ENCODE peak calls at places on chromosomes 13 and 19, in nine cellular contexts. I is kidney epithelial cell, Y is GM20000, A is heart left ventricle, K is neural crest cell, C is AG09309, T is brain microvascular endothelial cell, S is ovary, L is neural progenitor cell. Z is an unnamed sample.

GRCh38 chr19:32388393-32388724 is 17.2 kb upstream of the DPY19L3 start:
- DNase-seq in T (no peak), C (no peak), Y (no peak), S (no peak), L (no peak), I (no peak), K (no peak), A (no peak), Z (no peak)

GRCh38 chr13:52070929-52071523 is 46.5 kb downstream of the UTP14C start:
- DNase-seq in I (no peak), C (peak), L (no peak), A (no peak), S (no peak), Y (no peak), T (peak), K (no peak), Z (no peak)

GRCh38 chr13:112333756-112334543 is 42.2 kb upstream of the SPACA7 start:
- DNase-seq in T (peak), L (no peak), I (no peak), Y (no peak), C (no peak), A (no peak), S (no peak), K (no peak), Z (no peak)

GRCh38 chr13:114128624-114129522 is 3.5 kb downstream of the RASA3 start:
- DNase-seq in K (no peak), S (peak), A (peak), T (peak), Y (peak), C (peak), L (no peak), I (peak), Z (no peak)

GRCh38 chr13:32587014-32587773 is 942 bp downstream of the PDS5B start:
- DNase-seq in K (peak), I (no peak), T (peak), Y (peak), C (no peak), A (peak), L (peak), S (peak), Z (no peak)

GRCh38 chr13:108176685-108177274 is 38.6 kb downstream of the LIG4 start:
- DNase-seq in T (peak), C (no peak), S (no peak), Y (peak), K (peak), A (no peak), L (peak), I (no peak), Z (no peak)

GRCh38 chr19:15195381-15195964 is 5.3 kb downstream of the NOTCH3 start:
- DNase-seq in I (peak), L (peak), S (peak), A (peak), C (peak), Y (no peak), T (peak), K (peak), Z (peak)

GRCh38 chr19:18294467-18294864 is 13.0 kb upstream of the JUND start:
- DNase-seq in Y (no peak), S (peak), I (no peak), L (peak), A (no peak), C (no peak), T (no peak), K (no peak), Z (no peak)

GRCh38 chr13:41019027-41019487 is at the start of gene ELF1:
- DNase-seq in C (no peak), L (no peak), A (peak), S (peak), Y (peak), I (peak), K (no peak), T (peak), Z (no peak)

DNA sequence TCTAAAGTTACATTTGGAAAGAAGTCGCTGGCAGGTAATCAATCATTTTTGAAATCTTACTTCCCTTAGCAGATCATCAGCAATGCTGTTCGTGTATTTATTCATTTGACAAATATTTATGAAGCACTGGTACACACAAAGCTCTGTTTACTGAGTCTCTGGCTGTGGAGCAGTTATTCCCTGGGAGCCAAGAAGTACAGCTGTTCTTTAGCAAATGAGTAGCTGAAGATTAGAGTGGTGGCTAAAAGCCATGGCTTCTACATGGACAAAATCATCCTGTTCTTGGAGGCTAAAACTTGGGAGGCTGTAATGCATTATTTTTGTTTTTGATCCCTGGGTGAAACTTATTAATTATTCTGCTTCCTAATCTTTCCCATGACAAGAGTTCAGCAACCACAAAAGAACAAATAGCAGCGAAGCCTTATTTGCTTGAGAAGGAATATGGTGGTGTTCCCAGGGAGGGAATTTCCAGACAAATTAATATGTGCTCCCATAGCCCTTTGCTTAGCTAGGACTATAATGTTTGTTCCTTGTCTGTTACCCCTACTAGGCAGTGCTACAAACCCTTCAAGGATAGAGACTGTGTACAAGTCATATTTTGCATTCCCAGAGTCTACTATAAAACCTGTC is 109.5 kb downstream of the DCT start:
- DNase-seq in K (no peak), I (no peak), A (no peak), T (no peak), L (no peak), S (peak), C (no peak), Y (no peak), Z (no peak)
- TF ChIP-seq CTCF in K (no peak), I (no peak), A (no peak), T (no peak), L (no peak), S (no peak), C (no peak), Y (no peak), Z (no peak)

GRCh38 chr19:56253737-56254136 is 18.8 kb upstream of the EDDM13 start:
- DNase-seq in L (peak), A (no peak), S (no peak), T (peak), C (peak), Y (peak), I (peak), K (no peak), Z (no peak)
- TF ChIP-seq CTCF in L (peak), A (peak), S (peak), T (peak), C (peak), Y (no peak), I (peak), K (peak), Z (peak)

DNA sequence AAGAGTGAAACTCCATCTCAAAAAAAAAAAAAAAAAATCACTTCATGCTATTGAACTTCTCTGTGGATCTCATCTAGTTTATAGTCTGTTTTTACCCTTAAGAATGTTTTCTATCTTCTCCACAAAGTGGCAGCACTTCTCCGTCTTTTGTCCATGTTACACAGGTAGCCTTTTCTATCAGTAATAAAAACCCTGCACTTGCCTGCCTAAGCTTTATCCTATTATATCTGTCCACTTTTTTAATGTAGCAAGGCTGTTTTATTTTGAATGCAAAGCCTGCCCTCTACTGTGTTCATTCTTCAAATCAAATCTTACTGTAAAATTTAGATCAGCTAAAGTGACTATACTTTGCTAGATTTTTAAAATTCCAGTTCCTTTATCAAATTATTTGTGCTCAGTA is 124.0 kb downstream of the STOML3 start:
- DNase-seq in I (no peak), C (no peak), Y (no peak), S (no peak), K (no peak), L (no peak), T (no peak), A (no peak), Z (no peak)
- TF ChIP-seq CTCF in I (no peak), C (no peak), Y (no peak), S (no peak), K (no peak), L (no peak), T (no peak), A (peak), Z (peak)

GRCh38 chr19:36214388-36215275 is at the start of the genes ZNF146 and ZNF565:
- DNase-seq in Y (peak), C (peak), S (peak), T (peak), K (peak), L (peak), A (peak), I (peak), Z (peak)
- TF ChIP-seq CTCF in Y (no peak), C (no peak), S (peak), T (no peak), K (no peak), L (no peak), A (peak), I (no peak), Z (no peak)

GRCh38 chr19:44587863-44588752 is 25.3 kb upstream of the IGSF23 start:
- DNase-seq in T (peak), C (peak), K (no peak), I (peak), L (no peak), Y (no peak), S (no peak), A (no peak), Z (no peak)
- TF ChIP-seq CTCF in T (peak), C (peak), K (no peak), I (no peak), L (no peak), Y (no peak), S (no peak), A (peak), Z (no peak)

GRCh38 chr13:50376895-50377575 is 361.8 kb downstream of the KCNRG start:
- DNase-seq in L (peak), A (no peak), C (no peak), T (no peak), Y (no peak), K (no peak), I (no peak), S (no peak), Z (no peak)
- TF ChIP-seq CTCF in L (peak), A (peak), C (no peak), T (peak), Y (no peak), K (no peak), I (no peak), S (no peak), Z (peak)

DNA sequence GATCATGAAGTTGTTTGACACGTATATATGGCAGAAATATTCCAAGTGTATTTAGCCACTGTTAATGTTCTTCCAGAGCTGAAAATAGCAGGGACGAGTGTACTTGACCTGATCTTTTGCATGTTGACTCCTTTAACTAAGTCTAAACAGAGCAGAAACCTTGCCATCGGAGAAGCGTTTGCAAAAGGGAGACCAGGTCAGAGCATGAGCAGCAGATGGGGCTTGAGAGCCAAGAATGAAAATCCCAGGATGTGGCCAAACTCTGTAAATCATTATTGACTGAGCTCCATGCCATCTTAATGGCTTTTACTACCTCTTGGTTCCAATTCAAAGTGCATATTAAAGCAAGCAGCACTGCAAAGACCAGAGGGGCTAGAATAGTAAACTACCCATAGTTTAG is 55.5 kb downstream of the FAM216B start:
- DNase-seq in A (no peak), Y (no peak), L (peak), S (no peak), C (no peak), K (no peak), T (peak), I (peak), Z (no peak)
- TF ChIP-seq CTCF in A (peak), Y (no peak), L (peak), S (no peak), C (peak), K (peak), T (peak), I (peak), Z (peak)

DNA sequence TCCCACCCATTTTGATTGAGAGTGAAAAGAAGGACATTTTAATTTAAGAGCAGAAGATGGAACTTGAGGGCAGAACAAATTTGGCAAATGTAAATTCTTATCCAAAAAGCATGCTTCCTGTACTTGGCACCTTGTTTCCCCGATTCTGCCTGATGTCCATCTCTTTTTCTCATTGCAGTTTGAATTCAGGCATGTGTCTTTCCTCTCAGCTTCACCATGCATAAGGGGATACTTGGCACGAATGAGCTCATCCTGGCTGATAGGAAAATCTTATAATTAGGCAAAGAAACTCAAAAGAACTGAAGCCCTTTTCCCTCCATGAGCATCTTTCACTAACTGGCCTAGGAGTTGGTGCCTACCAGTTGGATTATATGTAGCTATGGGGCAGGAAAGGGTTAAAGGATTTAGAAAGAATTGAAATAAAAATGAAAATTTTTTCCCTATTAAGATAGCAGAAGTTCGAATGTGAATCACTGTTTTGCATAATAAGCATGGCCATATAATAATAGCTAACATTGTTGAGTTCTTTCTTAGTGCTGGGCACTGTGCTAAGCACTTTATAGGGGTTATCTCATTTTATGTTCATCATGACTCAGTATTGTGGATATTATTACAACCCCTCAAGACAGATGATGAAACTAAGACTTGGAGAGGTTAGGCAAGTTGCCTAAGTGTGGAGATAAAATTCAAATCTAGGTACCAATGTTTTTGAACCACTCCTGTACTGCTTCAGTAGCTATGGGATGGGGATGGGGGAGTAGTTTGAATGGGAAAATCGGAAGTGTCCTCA is 386.7 kb downstream of the KCNRG start:
- DNase-seq in T (peak), L (no peak), A (no peak), K (no peak), I (no peak), S (no peak), Y (no peak), C (peak), Z (no peak)
- TF ChIP-seq CTCF in T (no peak), L (no peak), A (no peak), K (no peak), I (no peak), S (no peak), Y (no peak), C (no peak), Z (no peak)